ENCODE peak calls at places on chromosomes 11 and 22, in six cellular contexts. K, Z, S, P, E and W are unnamed samples.

GRCh38 chr11:113363406-113363805 is 24.2 kb upstream of the ANKK1 start:
- DNase-seq in K (no peak), Z (no peak), S (no peak), P (no peak), E (no peak), W (no peak)

GRCh38 chr11:2202071-2202899 is 30.7 kb upstream of the TH start:
- DNase-seq in K (peak), Z (no peak), S (peak), P (no peak), E (no peak), W (no peak)

GRCh38 chr11:110366234-110366633 is 63.5 kb upstream of the FDX1 start:
- DNase-seq in K (no peak), Z (no peak), S (peak), P (no peak), E (peak), W (no peak)

GRCh38 chr11:83641511-83641910 is 355.3 kb upstream of the CCDC90B start:
- DNase-seq in K (no peak), Z (peak), S (no peak), P (no peak), E (peak), W (no peak)

GRCh38 chr22:49303061-49303735 is 524.5 kb downstream of the BRD1 start:
- DNase-seq in K (no peak), Z (no peak), S (peak), P (peak), E (no peak), W (no peak)

GRCh38 chr11:33406241-33406640 is 149.1 kb downstream of the HIPK3 start:
- DNase-seq in K (no peak), Z (no peak), S (no peak), P (no peak), E (no peak), W (no peak)

GRCh38 chr11:117909611-117910382 is 19.4 kb downstream of the TMPRSS13 start:
- DNase-seq in K (no peak), Z (no peak), S (no peak), P (peak), E (no peak), W (no peak)

GRCh38 chr22:43152355-43153071 is 1.2 kb downstream of the TSPO start:
- DNase-seq in K (peak), Z (peak), S (peak), P (peak), E (peak), W (peak)

GRCh38 chr11:5891216-5891800 is 1.7 kb upstream of the OR52E5 start:
- DNase-seq in K (no peak), Z (no peak), S (no peak), P (no peak), E (peak), W (no peak)

GRCh38 chr22:24410110-24410856 is 17.1 kb upstream of the ADORA2A start:
- DNase-seq in K (no peak), Z (no peak), S (peak), P (no peak), E (peak), W (no peak)

GRCh38 chr11:5123802-5124521 is 14.2 kb downstream of the OR52A5 start:
- DNase-seq in K (peak), Z (peak), S (no peak), P (no peak), E (peak), W (no peak)

GRCh38 chr11:48162197-48162886 is 54.3 kb upstream of the OR4B1 start:
- DNase-seq in K (no peak), Z (no peak), S (no peak), P (no peak), E (no peak), W (no peak)

GRCh38 chr11:12131943-12132789 is 21.8 kb downstream of the MICAL2 start:
- DNase-seq in K (no peak), Z (peak), S (no peak), P (no peak), E (no peak), W (no peak)

GRCh38 chr11:70464509-70465361 is 66.4 kb downstream of the CTTN start:
- DNase-seq in K (no peak), Z (no peak), S (peak), P (no peak), E (no peak), W (no peak)

GRCh38 chr22:30875481-30876215 is 92.9 kb downstream of the MORC2 start:
- DNase-seq in K (peak), Z (no peak), S (peak), P (peak), E (no peak), W (peak)

GRCh38 chr11:69110451-69110850 is 45.3 kb upstream of the SMIM38 start:
- DNase-seq in K (no peak), Z (no peak), S (peak), P (no peak), E (no peak), W (no peak)

GRCh38 chr11:69353696-69354544 is 60.0 kb downstream of the MYEOV start:
- DNase-seq in K (no peak), Z (no peak), S (no peak), P (peak), E (no peak), W (no peak)

GRCh38 chr11:77879218-77879617 is 58.3 kb downstream of the AAMDC start:
- DNase-seq in K (no peak), Z (peak), S (no peak), P (no peak), E (peak), W (no peak)

GRCh38 chr11:46238078-46238966 is 39.1 kb upstream of the CREB3L1 start:
- DNase-seq in K (peak), Z (peak), S (peak), P (peak), E (peak), W (no peak)

GRCh38 chr11:100753562-100753961 is 66.5 kb downstream of the ARHGAP42 start:
- DNase-seq in K (no peak), Z (no peak), S (no peak), P (no peak), E (no peak), W (no peak)

GRCh38 chr22:44542561-44543222 is 44.7 kb upstream of the RTL6 start:
- DNase-seq in K (no peak), Z (no peak), S (no peak), P (no peak), E (no peak), W (no peak)

GRCh38 chr11:92804388-92804787 is 165.1 kb upstream of the MTNR1B start:
- DNase-seq in K (no peak), Z (no peak), S (no peak), P (no peak), E (no peak), W (no peak)
- H3K27ac ChIP-seq in K (no peak), Z (no peak), S (no peak), P (no peak), E (no peak), W (no peak)

DNA sequence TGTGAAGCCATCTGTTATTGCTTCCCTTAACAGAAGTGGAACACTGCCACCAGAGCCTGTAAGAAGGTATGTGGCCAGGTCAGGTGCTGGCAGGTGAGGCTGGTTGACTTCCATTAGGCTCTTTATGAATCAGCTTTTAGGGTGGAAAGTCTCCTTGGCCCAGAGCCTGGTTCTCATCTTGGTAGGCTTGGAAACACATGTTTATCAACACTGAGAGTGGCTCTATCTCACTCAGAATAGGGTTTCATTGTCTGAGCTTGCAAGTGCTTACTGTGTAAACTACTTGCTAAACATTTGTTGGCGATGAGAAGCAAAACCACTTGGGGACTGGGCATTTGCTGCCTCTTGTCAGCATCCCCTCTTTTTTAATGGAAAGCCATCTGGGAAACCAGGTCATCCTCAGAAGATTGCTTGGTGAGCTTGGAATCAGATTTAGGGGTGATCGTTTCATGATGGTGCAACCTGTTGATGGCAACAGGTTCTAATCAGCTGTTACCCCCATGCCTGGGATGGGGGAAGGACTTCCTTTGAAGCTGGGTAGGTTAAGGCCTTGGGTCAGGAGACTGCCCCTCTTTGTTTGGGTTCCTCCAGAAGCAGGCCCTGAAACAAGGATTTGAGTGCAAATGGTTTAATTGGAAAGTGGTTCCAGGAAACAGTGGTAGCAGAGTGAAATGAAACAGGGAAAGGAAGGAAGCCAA is 75.0 kb upstream of the AMPD3 start:
- DNase-seq in K (no peak), Z (no peak), S (no peak), P (no peak), E (peak), W (no peak)
- H3K27ac ChIP-seq in K (no peak), Z (no peak), S (no peak), P (peak), E (peak), W (no peak)

GRCh38 chr22:36341640-36342041 is 46.1 kb downstream of the MYH9 start:
- DNase-seq in K (no peak), Z (no peak), S (no peak), P (no peak), E (no peak), W (no peak)
- H3K27ac ChIP-seq in K (peak), Z (peak), S (peak), P (no peak), E (no peak), W (peak)

GRCh38 chr11:19962795-19963163 is 197.5 kb downstream of the DBX1 start:
- DNase-seq in K (no peak), Z (no peak), S (no peak), P (no peak), E (peak), W (no peak)
- H3K27ac ChIP-seq in K (no peak), Z (peak), S (no peak), P (no peak), E (peak), W (no peak)

GRCh38 chr11:14318581-14318981 is 40.4 kb downstream of the RRAS2 start:
- DNase-seq in K (no peak), Z (no peak), S (no peak), P (no peak), E (peak), W (no peak)
- H3K27ac ChIP-seq in K (no peak), Z (no peak), S (no peak), P (no peak), E (no peak), W (no peak)